ENCODE peak calls at places on chromosome 9, in nine cellular contexts. I, H, F, U, C, R, E, B and M are unnamed samples.
A peak's percentile ranks its signal among the peaks of the same experiment; 100 is the strongest.

GRCh38 chr9:114428466-114428865 is 40.7 kb upstream of the AKNA start:
- DNase-seq in I (no peak), H (no peak), F (no peak), U (no peak), C (no peak), R (no peak), E (no peak), B (no peak), M (no peak)

GRCh38 chr9:133761641-133762248 is 23.6 kb upstream of the SARDH start:
- DNase-seq in I (no peak), H (no peak), F (no peak), U (no peak), C (no peak), R (no peak), E (no peak), B (no peak), M (no peak)

GRCh38 chr9:99264070-99264469 is 42.0 kb downstream of the SEC61B start:
- DNase-seq in I (no peak), H (no peak), F (no peak), U (no peak), C (no peak), R (no peak), E (peak; percentile 31), B (no peak), M (peak; percentile 30)

GRCh38 chr9:89605181-89606048 is 603 bp downstream of the GADD45G start:
- DNase-seq in I (peak; percentile 63), H (no peak), F (peak; percentile 68), U (peak; percentile 65), C (peak; percentile 41), R (peak; percentile 86), E (peak; percentile 52), B (peak; percentile 30), M (peak; percentile 46)

GRCh38 chr9:35920004-35920658 is 10.8 kb downstream of the SPAAR start:
- DNase-seq in I (no peak), H (no peak), F (peak; percentile 84), U (peak; percentile 79), C (no peak), R (no peak), E (peak; percentile 16), B (no peak), M (no peak)

GRCh38 chr9:11319477-11320060 is 706.8 kb upstream of the PTPRD start:
- DNase-seq in I (no peak), H (no peak), F (no peak), U (no peak), C (no peak), R (no peak), E (peak; percentile 16), B (no peak), M (peak; percentile 51)

GRCh38 chr9:96619109-96619435 is 571 bp downstream of the CDC14B start:
- DNase-seq in I (peak; percentile 26), H (no peak), F (no peak), U (no peak), C (no peak), R (no peak), E (no peak), B (no peak), M (no peak)

GRCh38 chr9:93470391-93470790 is 17.0 kb upstream of the FAM120AOS start:
- DNase-seq in I (no peak), H (no peak), F (no peak), U (no peak), C (no peak), R (no peak), E (no peak), B (no peak), M (no peak)

GRCh38 chr9:71121275-71122168 is at the start of gene TRPM3:
- DNase-seq in I (no peak), H (no peak), F (no peak), U (no peak), C (no peak), R (no peak), E (no peak), B (peak; percentile 12), M (no peak)

GRCh38 chr9:121394292-121394691 is 24.2 kb upstream of the STOM start:
- DNase-seq in I (no peak), H (no peak), F (no peak), U (no peak), C (no peak), R (no peak), E (no peak), B (no peak), M (no peak)

GRCh38 chr9:124831642-124832364 is 21.5 kb upstream of the WDR38 start:
- DNase-seq in I (no peak), H (no peak), F (no peak), U (no peak), C (no peak), R (no peak), E (no peak), B (no peak), M (no peak)

GRCh38 chr9:108271646-108272349 is 584.0 kb downstream of the ACTL7B start:
- DNase-seq in I (no peak), H (no peak), F (peak; percentile 78), U (peak; percentile 66), C (peak; percentile 34), R (no peak), E (peak; percentile 85), B (no peak), M (peak; percentile 52)

GRCh38 chr9:112894699-112895098 is 4.0 kb upstream of the SLC46A2 start:
- DNase-seq in I (no peak), H (no peak), F (no peak), U (no peak), C (no peak), R (no peak), E (peak; percentile 38), B (no peak), M (no peak)

DNA sequence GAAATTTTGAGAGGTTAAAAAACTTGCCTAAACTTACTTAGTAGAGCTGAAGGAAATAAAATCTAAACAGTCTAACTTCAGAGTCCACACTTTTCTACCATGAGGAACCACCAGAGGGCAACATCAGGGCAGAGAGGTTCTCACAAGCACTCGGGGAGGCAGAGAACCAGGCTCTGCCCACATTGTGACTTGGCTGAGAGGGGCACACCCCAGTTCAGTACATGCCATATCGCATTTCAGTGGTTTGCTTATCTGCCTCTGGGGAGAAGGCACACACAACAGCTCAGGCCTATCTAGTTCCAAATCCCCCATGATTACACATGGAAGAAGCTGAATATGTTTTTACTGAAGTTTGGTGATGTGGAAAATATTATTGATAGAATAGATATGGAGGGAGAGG is 49.2 kb downstream of the EQTN start:
- DNase-seq in I (peak; percentile 25), H (peak; percentile 9), F (peak; percentile 58), U (peak; percentile 36), C (peak; percentile 63), R (no peak), E (peak; percentile 56), B (peak; percentile 28), M (peak; percentile 68)
- TF ChIP-seq CTCF in I (peak; percentile 32), H (peak; percentile 85), F (peak; percentile 44), U (peak; percentile 50), C (peak; percentile 55), R (peak; percentile 52), E (peak; percentile 82), B (peak; percentile 71), M (peak; percentile 30)

GRCh38 chr9:116605060-116605459 is 82.0 kb upstream of the TRIM32 start:
- DNase-seq in I (no peak), H (no peak), F (no peak), U (no peak), C (no peak), R (no peak), E (no peak), B (no peak), M (no peak)

GRCh38 chr9:116605904-116606341 is 81.2 kb upstream of the TRIM32 start:
- DNase-seq in I (no peak), H (no peak), F (no peak), U (no peak), C (no peak), R (peak; percentile 78), E (peak; percentile 22), B (no peak), M (no peak)
- TF ChIP-seq CTCF in I (no peak), H (no peak), F (no peak), U (no peak), C (no peak), R (no peak), E (no peak), B (no peak), M (no peak)

DNA sequence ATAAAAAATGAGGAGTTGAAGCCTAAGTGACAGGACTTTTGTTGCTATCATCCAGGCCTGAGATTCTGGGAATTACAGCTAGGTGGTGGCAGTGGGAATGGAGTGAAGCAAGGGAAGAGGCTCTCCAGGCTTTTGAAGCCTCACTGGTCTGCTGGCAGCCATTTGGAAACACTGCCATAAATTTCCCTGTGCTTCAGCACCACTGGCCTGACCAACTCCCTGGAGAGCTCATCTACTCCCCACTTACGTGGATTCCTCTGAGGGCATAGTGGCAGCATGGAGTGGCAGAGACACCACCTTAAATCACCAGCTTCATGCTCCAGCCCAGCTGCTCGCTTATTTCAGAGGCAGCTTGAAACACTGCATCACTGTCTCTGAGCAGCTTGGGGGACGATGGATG is 518.2 kb downstream of the TLR4 start:
- DNase-seq in I (no peak), H (no peak), F (no peak), U (no peak), C (no peak), R (no peak), E (no peak), B (no peak), M (peak; percentile 30)
- TF ChIP-seq CTCF in I (no peak), H (no peak), F (no peak), U (no peak), C (no peak), R (no peak), E (no peak), B (no peak), M (no peak)

GRCh38 chr9:130234340-130235260 is 31.0 kb upstream of the HMCN2 start:
- DNase-seq in I (no peak), H (no peak), F (no peak), U (no peak), C (no peak), R (no peak), E (peak; percentile 68), B (no peak), M (no peak)

GRCh38 chr9:130233587-130233945 is 32.0 kb upstream of the HMCN2 start:
- DNase-seq in I (no peak), H (no peak), F (no peak), U (no peak), C (no peak), R (no peak), E (no peak), B (no peak), M (no peak)

GRCh38 chr9:130235558-130236435 is 29.8 kb upstream of the HMCN2 start:
- DNase-seq in I (peak; percentile 83), H (no peak), F (peak; percentile 63), U (peak; percentile 66), C (peak; percentile 50), R (no peak), E (peak; percentile 52), B (peak; percentile 85), M (peak; percentile 49)

GRCh38 chr9:130229759-130230158 is 35.8 kb upstream of the HMCN2 start:
- DNase-seq in I (no peak), H (no peak), F (no peak), U (no peak), C (no peak), R (no peak), E (no peak), B (no peak), M (no peak)

GRCh38 chr9:130232899-130233586 is 32.5 kb upstream of the HMCN2 start:
- DNase-seq in I (no peak), H (no peak), F (no peak), U (no peak), C (no peak), R (no peak), E (no peak), B (no peak), M (no peak)
- TF ChIP-seq CTCF in I (no peak), H (no peak), F (no peak), U (no peak), C (no peak), R (no peak), E (no peak), B (no peak), M (no peak)

GRCh38 chr9:75333624-75334023 is 245.3 kb downstream of the OSTF1 start:
- DNase-seq in I (no peak), H (no peak), F (no peak), U (no peak), C (no peak), R (no peak), E (no peak), B (no peak), M (no peak)
- TF ChIP-seq CTCF in I (no peak), H (no peak), F (no peak), U (peak; percentile 18), C (no peak), R (no peak), E (no peak), B (peak; percentile 49), M (no peak)